ENCODE peak calls at places on chromosomes 3 and 15, in four cellular contexts. R, P, J and K are unnamed samples.

GRCh38 chr3:72379500-72380187 is 468.6 kb downstream of the SHQ1 start:
- DNase-seq in R (no peak), P (no peak), J (no peak), K (no peak)

GRCh38 chr3:169264711-169265110 is 398.8 kb downstream of the MECOM start:
- DNase-seq in R (no peak), P (no peak), J (no peak), K (no peak)

GRCh38 chr3:168047190-168047795 is 48.4 kb downstream of the GOLIM4 start:
- DNase-seq in R (peak), P (peak), J (no peak), K (peak)

GRCh38 chr3:37200141-37200540 is 25.8 kb upstream of the LRRFIP2 start:
- DNase-seq in R (no peak), P (no peak), J (no peak), K (no peak)

GRCh38 chr15:42031211-42031915 is 10.5 kb upstream of the PLA2G4E start:
- DNase-seq in R (no peak), P (no peak), J (no peak), K (no peak)

GRCh38 chr3:187368251-187368733 is at the start of gene RTP4:
- DNase-seq in R (peak), P (no peak), J (no peak), K (peak)

GRCh38 chr3:137809523-137809922 is 45.4 kb downstream of the SOX14 start:
- DNase-seq in R (no peak), P (no peak), J (no peak), K (no peak)

GRCh38 chr3:146953523-146954125 is 348.5 kb upstream of the PLSCR5 start:
- DNase-seq in R (no peak), P (no peak), J (no peak), K (no peak)

GRCh38 chr15:75921732-75922703 is 18.3 kb downstream of the FBXO22 start:
- DNase-seq in R (peak), P (no peak), J (no peak), K (no peak)

GRCh38 chr3:184791134-184791533 is 20.8 kb upstream of the VPS8 start:
- DNase-seq in R (no peak), P (no peak), J (no peak), K (no peak)

GRCh38 chr3:196138927-196139680 is 57.2 kb upstream of the TFRC start:
- DNase-seq in R (no peak), P (no peak), J (no peak), K (no peak)

GRCh38 chr3:153260681-153261080 is 98.7 kb downstream of the RAP2B start:
- DNase-seq in R (peak), P (no peak), J (no peak), K (no peak)

GRCh38 chr3:132198601-132199000 is 118.6 kb upstream of the ACP3 start:
- DNase-seq in R (no peak), P (no peak), J (no peak), K (no peak)

GRCh38 chr3:122392868-122393844 is 9.2 kb downstream of the FAM162A start:
- DNase-seq in R (peak), P (peak), J (no peak), K (no peak)

GRCh38 chr15:91855684-91856553 is 2.4 kb downstream of the SLCO3A1 start:
- DNase-seq in R (peak), P (peak), J (peak), K (peak)

GRCh38 chr15:97171556-97171955 is 788.9 kb upstream of the ARRDC4 start:
- DNase-seq in R (no peak), P (no peak), J (no peak), K (no peak)

GRCh38 chr3:178618197-178618596 is 82.0 kb downstream of the KCNMB2 start:
- DNase-seq in R (no peak), P (no peak), J (no peak), K (no peak)

GRCh38 chr15:97840501-97840900 is 120.0 kb upstream of the ARRDC4 start:
- DNase-seq in R (no peak), P (no peak), J (no peak), K (no peak)

GRCh38 chr3:100440895-100441294 is 39.6 kb downstream of the LNP1 start:
- DNase-seq in R (no peak), P (no peak), J (no peak), K (no peak)

GRCh38 chr15:84598993-84599392 is 1.8 kb upstream of the ZSCAN2 start:
- DNase-seq in R (peak), P (peak), J (no peak), K (no peak)

GRCh38 chr3:153290278-153291015 is 128.4 kb downstream of the RAP2B start:
- DNase-seq in R (no peak), P (no peak), J (no peak), K (no peak)

GRCh38 chr3:55501905-55502304 is 14.8 kb upstream of the WNT5A start:
- DNase-seq in R (no peak), P (no peak), J (no peak), K (no peak)

GRCh38 chr15:73856458-73857192 is 16.7 kb upstream of the TBC1D21 start:
- DNase-seq in R (no peak), P (no peak), J (no peak), K (no peak)

GRCh38 chr15:100020181-100020580 is 286.9 kb upstream of the LYSMD4 start:
- DNase-seq in R (no peak), P (no peak), J (peak), K (no peak)

GRCh38 chr3:22117751-22118346 is 366.8 kb upstream of the ZNF385D start:
- DNase-seq in R (peak), P (peak), J (no peak), K (no peak)

GRCh38 chr3:57091471-57091870 is 31.0 kb downstream of the SPATA12 start:
- DNase-seq in R (no peak), P (no peak), J (no peak), K (no peak)

GRCh38 chr15:45386420-45386819 is 8.1 kb upstream of the GATM start:
- DNase-seq in R (peak), P (no peak), J (no peak), K (no peak)

GRCh38 chr15:45387379-45388007 is 9.1 kb upstream of the GATM start:
- DNase-seq in R (peak), P (no peak), J (no peak), K (no peak)

GRCh38 chr15:45386974-45387373 is 8.6 kb upstream of the GATM start:
- DNase-seq in R (no peak), P (no peak), J (no peak), K (no peak)

GRCh38 chr15:45391746-45392711 is 13.7 kb upstream of the GATM start:
- DNase-seq in R (no peak), P (no peak), J (no peak), K (peak)

GRCh38 chr15:45389351-45389750 is 11.0 kb upstream of the GATM start:
- DNase-seq in R (no peak), P (no peak), J (no peak), K (no peak)
- TF ChIP-seq HDAC6 in R (no peak), P (no peak), J (no peak), K (no peak)

GRCh38 chr15:40456738-40457137 is 14.0 kb upstream of the CHST14 start:
- DNase-seq in R (no peak), P (no peak), J (no peak), K (no peak)

GRCh38 chr15:40451497-40452158 is 10.9 kb downstream of the BAHD1 start:
- DNase-seq in R (no peak), P (no peak), J (no peak), K (no peak)

GRCh38 chr15:40456299-40456712 is 14.5 kb upstream of the CHST14 start:
- DNase-seq in R (no peak), P (no peak), J (no peak), K (no peak)

GRCh38 chr15:40452296-40453090 is 11.7 kb downstream of the BAHD1 start:
- DNase-seq in R (no peak), P (no peak), J (no peak), K (no peak)

DNA sequence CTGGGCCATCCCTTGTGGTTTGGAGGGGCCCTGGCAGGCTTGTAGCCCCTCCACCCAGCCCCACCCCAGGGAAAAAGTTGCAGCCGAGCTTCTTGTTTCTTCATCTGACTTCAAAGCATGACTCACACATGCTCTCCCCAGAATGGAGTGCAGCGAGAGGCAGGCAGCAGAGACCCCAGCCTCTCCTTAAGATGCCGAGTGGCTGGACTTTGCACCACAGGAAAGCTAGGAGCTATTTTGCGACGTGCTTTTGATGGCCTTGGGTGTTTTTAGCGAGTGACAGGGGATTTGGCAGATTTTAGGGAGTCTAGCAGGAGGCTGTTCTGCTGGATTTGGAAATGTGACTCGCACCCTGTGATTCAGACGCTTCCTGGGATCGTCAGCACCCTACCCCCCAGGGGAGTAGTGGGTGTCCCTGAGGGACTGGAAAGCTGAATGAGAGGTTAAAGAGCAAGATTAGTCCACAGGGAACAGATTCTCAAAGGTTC is 14.2 kb downstream of the BAHD1 start:
- DNase-seq in R (no peak), P (no peak), J (no peak), K (no peak)
- TF ChIP-seq HDAC6 in R (no peak), P (no peak), J (no peak), K (no peak)

GRCh38 chr15:77239892-77240608 is 169.1 kb upstream of the TSPAN3 start:
- DNase-seq in R (no peak), P (no peak), J (no peak), K (no peak)

GRCh38 chr15:77243716-77244401 is 172.9 kb upstream of the TSPAN3 start:
- DNase-seq in R (no peak), P (no peak), J (no peak), K (no peak)

GRCh38 chr15:77247116-77247515 is 172.8 kb downstream of the PEAK1 start:
- DNase-seq in R (no peak), P (no peak), J (no peak), K (no peak)

DNA sequence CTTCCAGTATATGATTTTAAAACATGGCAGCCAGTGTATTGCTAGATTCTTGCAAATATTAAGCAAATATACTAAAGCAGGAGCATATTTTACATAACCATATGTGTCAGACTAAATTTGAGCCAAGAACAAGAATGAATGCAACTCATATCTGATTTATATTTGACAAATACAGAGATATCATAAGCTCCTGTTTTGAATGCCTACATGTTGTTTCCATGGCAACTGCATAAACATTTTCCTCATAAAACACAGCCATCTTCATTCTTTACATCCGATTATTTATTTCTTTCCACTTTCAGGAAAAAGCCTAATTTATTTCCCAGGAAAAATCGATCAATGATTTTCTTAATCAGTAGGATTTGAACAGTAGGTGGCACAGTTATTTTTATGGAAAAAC is 172.2 kb upstream of the TSPAN3 start:
- DNase-seq in R (no peak), P (no peak), J (no peak), K (no peak)
- TF ChIP-seq HDAC6 in R (no peak), P (no peak), J (no peak), K (no peak)

GRCh38 chr15:35460616-35461015 is 85.3 kb downstream of the DPH6 start:
- DNase-seq in R (no peak), P (no peak), J (no peak), K (no peak)

GRCh38 chr15:35458176-35458856 is 87.6 kb downstream of the DPH6 start:
- DNase-seq in R (no peak), P (no peak), J (no peak), K (no peak)

GRCh38 chr15:35450492-35450891 is 95.5 kb downstream of the DPH6 start:
- DNase-seq in R (no peak), P (no peak), J (no peak), K (no peak)

DNA sequence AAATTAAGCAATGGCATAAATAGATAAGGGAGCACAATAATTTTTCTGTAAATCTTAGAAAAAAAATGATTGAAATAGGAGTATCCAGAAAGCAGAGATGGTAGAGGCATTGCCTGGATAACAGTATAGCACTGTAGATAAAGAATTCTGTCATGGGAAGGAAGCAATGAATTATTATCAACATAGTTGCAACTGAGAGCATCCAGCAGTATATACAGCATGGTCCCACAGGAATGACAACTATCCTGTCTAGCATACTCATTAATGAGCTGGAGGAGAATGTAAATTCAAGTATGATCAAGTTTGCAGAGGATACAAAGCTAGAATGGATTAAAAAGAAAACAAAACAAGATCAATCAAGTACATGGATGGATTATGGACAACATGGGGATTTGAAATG is 90.8 kb downstream of the DPH6 start:
- DNase-seq in R (no peak), P (no peak), J (no peak), K (no peak)
- TF ChIP-seq HDAC6 in R (no peak), P (no peak), J (no peak), K (no peak)